ENCODE peak calls at places on chromosome 9, in eight cellular contexts. W, Q, I, B, C, X, P and D are unnamed samples.

GRCh38 chr9:104780796-104781395 is 17.0 kb downstream of the NIPSNAP3B start:
- DNase-seq in W (no peak), Q (no peak), I (no peak), B (peak; percentile 32), C (no peak), X (peak; percentile 16), P (no peak), D (no peak)

GRCh38 chr9:135015565-135015964 is 71.9 kb upstream of the OLFM1 start:
- DNase-seq in W (no peak), Q (no peak), I (no peak), B (no peak), C (no peak), X (no peak), P (no peak), D (no peak)

GRCh38 chr9:88268886-88269285 is 119.4 kb upstream of the SPIN1 start:
- DNase-seq in W (no peak), Q (no peak), I (no peak), B (no peak), C (no peak), X (no peak), P (no peak), D (no peak)

GRCh38 chr9:3181049-3181953 is 337.4 kb upstream of the PUM3 start:
- DNase-seq in W (peak; percentile 54), Q (no peak), I (peak; percentile 16), B (no peak), C (no peak), X (no peak), P (no peak), D (no peak)

GRCh38 chr9:81631213-81631745 is 58.1 kb downstream of the TLE1 start:
- DNase-seq in W (no peak), Q (no peak), I (no peak), B (no peak), C (no peak), X (no peak), P (no peak), D (no peak)

GRCh38 chr9:77392328-77392727 is 215.0 kb downstream of the VPS13A start:
- DNase-seq in W (peak; percentile 15), Q (no peak), I (no peak), B (no peak), C (no peak), X (no peak), P (no peak), D (no peak)

GRCh38 chr9:36934478-36935065 is 99.5 kb downstream of the PAX5 start:
- DNase-seq in W (no peak), Q (no peak), I (no peak), B (no peak), C (no peak), X (no peak), P (peak; percentile 35), D (peak; percentile 35)

GRCh38 chr9:81559741-81560140 is 129.6 kb downstream of the TLE1 start:
- DNase-seq in W (no peak), Q (no peak), I (no peak), B (peak; percentile 95), C (no peak), X (peak; percentile 65), P (no peak), D (no peak)

GRCh38 chr9:75064307-75065025 is 23.5 kb downstream of the NMRK1 start:
- DNase-seq in W (no peak), Q (peak; percentile 41), I (no peak), B (peak; percentile 72), C (no peak), X (no peak), P (no peak), D (no peak)

GRCh38 chr9:87869082-87869481 is 13.6 kb upstream of the SPATA31E1 start:
- DNase-seq in W (no peak), Q (no peak), I (no peak), B (no peak), C (no peak), X (no peak), P (no peak), D (no peak)

GRCh38 chr9:23590601-23591000 is 235.4 kb downstream of the ELAVL2 start:
- DNase-seq in W (no peak), Q (no peak), I (no peak), B (no peak), C (no peak), X (no peak), P (no peak), D (no peak)
- H3K4me3 ChIP-seq in W (no peak overlapping the region), Q (no peak overlapping the region), I (peak overlapping the region; percentile 5), B (no peak overlapping the region), C (no peak overlapping the region), X (no peak overlapping the region), P (peak overlapping the region; percentile 18), D (no peak overlapping the region)

GRCh38 chr9:70472268-70473249 is 58.1 kb upstream of the KLF9 start:
- DNase-seq in W (no peak), Q (no peak), I (no peak), B (no peak), C (no peak), X (no peak), P (no peak), D (no peak)

GRCh38 chr9:70477146-70477745 is 62.8 kb upstream of the KLF9 start:
- DNase-seq in W (no peak), Q (no peak), I (no peak), B (peak; percentile 55), C (no peak), X (no peak), P (no peak), D (no peak)

GRCh38 chr9:70477907-70478480 is 63.5 kb upstream of the KLF9 start:
- DNase-seq in W (no peak), Q (no peak), I (no peak), B (peak; percentile 60), C (no peak), X (no peak), P (no peak), D (no peak)

GRCh38 chr9:70475211-70475610 is 60.8 kb upstream of the KLF9 start:
- DNase-seq in W (no peak), Q (peak; percentile 77), I (no peak), B (no peak), C (no peak), X (no peak), P (no peak), D (no peak)

DNA sequence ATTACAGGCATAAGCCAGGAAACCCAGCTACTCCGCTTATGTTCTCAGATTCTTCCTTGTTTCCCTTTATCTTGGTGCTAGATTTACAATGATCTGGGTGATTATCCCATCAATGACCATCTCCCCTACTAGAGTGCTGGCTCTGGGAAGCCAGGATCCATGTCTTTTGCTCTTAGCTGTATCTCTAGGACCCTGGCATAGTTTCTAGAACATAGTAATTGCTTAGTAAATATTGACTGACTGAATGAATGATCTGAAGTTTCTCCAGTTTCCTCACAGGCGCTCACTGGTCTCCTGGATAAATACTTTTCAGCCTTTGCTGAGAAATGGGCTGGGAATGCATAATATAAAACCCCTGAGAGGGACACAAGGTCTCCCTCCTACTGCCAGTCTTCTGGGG is 60.0 kb upstream of the KLF9 start:
- DNase-seq in W (no peak), Q (no peak), I (no peak), B (no peak), C (no peak), X (no peak), P (no peak), D (no peak)
- TF ChIP-seq POLR2A in W (no peak), Q (no peak), I (no peak), B (no peak), C (no peak), X (no peak), P (no peak), D (no peak)

GRCh38 chr9:130854835-130855234 is 19.8 kb downstream of the ABL1 start:
- DNase-seq in W (no peak), Q (no peak), I (no peak), B (no peak), C (no peak), X (no peak), P (peak; percentile 45), D (no peak)
- TF ChIP-seq CTCF in W (no peak), Q (no peak), I (no peak), B (no peak), C (no peak), X (no peak), P (no peak), D (no peak)

DNA sequence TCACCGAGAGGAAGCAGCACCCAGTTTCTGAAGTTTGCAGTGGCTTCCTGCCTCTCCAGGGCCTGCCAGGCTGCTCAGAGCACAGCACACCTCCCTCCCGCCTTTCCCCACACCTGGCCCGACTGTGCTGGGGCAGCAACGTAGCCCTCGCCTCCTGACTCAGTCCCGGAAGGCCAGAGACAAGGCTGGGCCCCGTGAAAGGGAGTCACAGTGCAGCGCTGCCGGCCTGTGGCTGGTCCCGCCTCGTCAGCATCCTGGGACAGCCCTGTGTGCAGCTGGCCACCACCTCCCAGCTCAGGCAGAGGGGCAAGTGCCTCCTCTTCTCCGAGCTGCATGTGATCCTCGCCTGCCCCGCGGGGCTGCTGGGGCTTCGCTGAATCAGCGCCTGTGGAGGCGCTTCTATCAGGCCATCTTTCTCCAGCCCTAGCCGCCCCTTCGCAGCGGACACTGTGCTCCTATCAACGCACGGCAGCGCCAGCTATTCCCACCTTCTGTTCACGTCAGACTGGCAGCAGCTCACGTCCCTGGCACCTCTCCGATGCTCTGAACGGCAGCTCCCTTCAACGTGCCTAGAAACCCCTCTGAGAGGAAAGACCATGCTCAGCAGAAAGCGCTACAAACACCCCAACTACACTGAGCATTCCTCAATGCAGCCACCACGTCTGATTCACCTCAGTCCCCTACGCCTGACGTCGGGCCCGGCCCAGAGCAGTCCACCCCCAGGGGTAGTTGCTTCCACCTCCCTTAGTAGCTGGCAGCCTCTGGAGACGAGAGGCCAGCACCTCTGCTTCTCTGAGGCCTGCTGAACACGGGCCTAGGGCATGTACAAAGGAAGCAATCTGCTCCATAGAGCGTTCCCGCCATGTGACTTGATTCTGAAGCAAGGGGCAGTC is 78.8 kb downstream of the GPR21 start:
- DNase-seq in W (no peak), Q (no peak), I (no peak), B (no peak), C (no peak), X (no peak), P (peak; percentile 80), D (no peak)
- H3K4me3 ChIP-seq in W (no peak overlapping the region), Q (no peak overlapping the region), I (no peak overlapping the region), B (no peak overlapping the region), C (no peak overlapping the region), X (no peak overlapping the region), P (no peak overlapping the region), D (no peak overlapping the region)

DNA sequence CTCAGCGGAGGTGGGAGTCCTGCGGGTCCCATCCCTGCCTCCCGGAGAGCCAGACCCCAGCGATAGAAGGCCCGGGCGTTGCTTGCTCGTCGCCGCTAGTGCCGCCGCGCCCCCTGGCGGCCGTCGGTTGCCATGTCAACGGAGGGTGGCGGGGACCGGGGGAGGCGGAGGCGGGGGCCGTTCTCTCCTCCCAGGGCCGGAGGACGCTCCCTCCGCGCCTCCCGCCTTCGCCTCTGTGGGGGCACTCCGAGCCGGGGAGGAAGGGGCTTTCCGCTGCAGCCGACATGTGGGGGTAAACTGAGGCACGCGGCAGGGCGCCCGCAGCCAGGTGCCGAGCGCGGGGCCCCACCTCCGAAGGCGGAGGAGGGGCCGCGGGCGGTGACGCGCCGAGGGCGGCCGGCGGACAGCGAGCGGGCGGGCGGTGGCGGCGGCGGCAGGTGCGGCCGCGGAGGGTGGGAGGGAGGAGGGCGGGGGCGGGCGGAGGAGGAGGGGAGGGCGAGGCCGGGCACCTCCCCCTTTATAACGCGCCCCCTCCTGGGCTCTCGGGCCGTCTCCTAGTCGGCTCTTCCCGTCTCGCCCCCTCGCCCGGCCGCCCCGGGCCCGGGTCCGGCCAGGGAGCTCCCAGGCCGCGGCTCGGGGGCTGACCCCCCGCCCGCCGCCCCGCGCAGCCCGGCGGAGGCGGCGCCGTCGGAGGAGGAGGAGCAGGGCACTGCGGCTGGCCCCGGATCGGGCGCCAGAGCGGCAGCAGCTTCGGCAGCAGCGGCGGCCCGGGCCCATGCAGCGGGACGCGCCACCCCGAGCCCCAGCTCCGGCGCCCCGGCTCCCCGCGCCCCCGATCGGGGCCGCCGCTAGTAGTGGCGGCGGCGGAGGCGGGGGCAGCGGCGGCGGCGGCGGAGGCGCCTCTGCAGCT is 556 bp upstream of the CDK9 start:
- DNase-seq in W (peak; percentile 91), Q (peak; percentile 89), I (peak; percentile 91), B (peak; percentile 64), C (peak; percentile 86), X (peak; percentile 60), P (peak; percentile 95), D (peak; percentile 91)
- TF ChIP-seq POLR2A in W (no peak), Q (no peak), I (peak; percentile 11), B (no peak), C (no peak), X (no peak), P (peak; percentile 12), D (no peak)